ENCODE peak calls at places on chromosomes 4 and X, in four cellular contexts. One of them, this sample, is unnamed.

GRCh38 chrX:110156167-110156754 is 153.3 kb downstream of the TMEM164 start:
- DNase-seq in left lung: no peak
- DNase-seq in WERI-Rb-1: no peak
- DNase-seq in transverse colon: no peak
- DNase-seq in this sample: no peak

GRCh38 chr4:176335421-176335820 is 15.7 kb downstream of the SPCS3 start:
- DNase-seq in left lung: no peak
- DNase-seq in WERI-Rb-1: no peak
- DNase-seq in transverse colon: no peak
- DNase-seq in this sample: no peak

GRCh38 chr4:5940470-5941203 is 47.8 kb upstream of the CRMP1 start:
- DNase-seq in left lung: no peak
- DNase-seq in WERI-Rb-1: no peak
- DNase-seq in transverse colon: no peak
- DNase-seq in this sample: no peak

GRCh38 chr4:130368668-130369067 is 1272.7 kb downstream of the C4orf33 start:
- DNase-seq in left lung: no peak
- DNase-seq in WERI-Rb-1: no peak
- DNase-seq in transverse colon: no peak
- DNase-seq in this sample: no peak

GRCh38 chr4:169437299-169438047 is 166.7 kb upstream of the SH3RF1 start:
- DNase-seq in left lung: no peak
- DNase-seq in WERI-Rb-1: no peak
- DNase-seq in transverse colon: no peak
- DNase-seq in this sample: no peak

GRCh38 chr4:158710814-158711213 is 12.4 kb downstream of the PPID start:
- DNase-seq in left lung: no peak
- DNase-seq in WERI-Rb-1: no peak
- DNase-seq in transverse colon: no peak
- DNase-seq in this sample: no peak

GRCh38 chr4:144174401-144175067 is 34.0 kb upstream of the GYPA start:
- DNase-seq in left lung: no peak
- DNase-seq in WERI-Rb-1: no peak
- DNase-seq in transverse colon: no peak
- DNase-seq in this sample: no peak

GRCh38 chr4:118254368-118254767 is 98.4 kb downstream of the PRSS12 start:
- DNase-seq in left lung: no peak
- DNase-seq in WERI-Rb-1: no peak
- DNase-seq in transverse colon: no peak
- DNase-seq in this sample: no peak

GRCh38 chr4:102627831-102628523 is 126.8 kb downstream of the NFKB1 start:
- DNase-seq in left lung: no peak
- DNase-seq in WERI-Rb-1: no peak
- DNase-seq in transverse colon: no peak
- DNase-seq in this sample: no peak

GRCh38 chr4:172978848-172979247 is 189.8 kb upstream of the GALNT7 start:
- DNase-seq in left lung: no peak
- DNase-seq in WERI-Rb-1: no peak
- DNase-seq in transverse colon: no peak
- DNase-seq in this sample: no peak

GRCh38 chr4:189664693-189665250 is 275.9 kb upstream of the FRG1 start:
- DNase-seq in left lung: peak; percentile 73
- DNase-seq in WERI-Rb-1: no peak
- DNase-seq in transverse colon: no peak
- DNase-seq in this sample: no peak

GRCh38 chr4:140996757-140997156 is 136.5 kb downstream of the RNF150 start:
- DNase-seq in left lung: no peak
- DNase-seq in WERI-Rb-1: no peak
- DNase-seq in transverse colon: no peak
- DNase-seq in this sample: no peak

DNA sequence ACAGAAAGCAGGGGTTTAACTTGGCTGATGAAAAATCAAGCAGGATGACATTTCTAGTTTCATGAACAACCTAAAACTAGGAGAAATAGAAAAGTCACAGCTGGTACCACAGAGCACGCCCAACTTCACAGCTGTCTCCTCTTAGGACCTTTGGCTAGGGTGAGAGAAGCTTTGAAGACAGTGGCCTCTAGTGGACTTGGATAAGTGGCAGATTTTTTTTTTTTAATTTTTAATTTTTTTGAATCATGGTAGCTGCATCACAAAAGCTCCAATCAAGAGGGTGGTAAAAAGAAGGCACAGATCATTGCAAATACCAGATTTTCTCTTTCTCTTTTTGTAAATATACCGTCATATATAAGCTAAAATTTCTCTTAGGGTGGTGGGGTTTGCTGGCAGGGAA is 20.2 kb upstream of the MAP3K15 start:
- DNase-seq in left lung: no peak
- DNase-seq in WERI-Rb-1: no peak
- DNase-seq in transverse colon: no peak
- DNase-seq in this sample: no peak
- TF ChIP-seq CTCF in left lung: no peak
- TF ChIP-seq CTCF in WERI-Rb-1: peak; percentile 35
- TF ChIP-seq CTCF in transverse colon: no peak
- TF ChIP-seq CTCF in this sample: peak; percentile 50

DNA sequence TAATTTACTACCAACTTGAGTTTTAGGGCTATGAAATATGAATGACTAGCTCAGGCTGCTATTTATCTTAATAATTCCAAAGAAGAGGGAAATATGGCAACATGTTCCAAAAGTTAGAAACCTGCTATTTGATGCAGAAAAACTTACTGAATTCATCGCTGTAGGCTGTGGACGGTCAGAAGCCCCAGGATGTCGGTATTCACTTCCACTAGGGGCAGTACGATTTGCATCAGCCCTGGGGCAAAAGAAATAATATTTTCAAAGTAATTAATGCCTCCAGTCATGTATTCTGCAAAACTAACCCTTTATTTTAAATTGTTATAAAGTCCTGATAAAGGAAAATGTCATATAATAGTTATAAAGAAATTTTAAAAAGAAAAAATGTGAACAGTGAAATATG is 4.5 kb downstream of the PLRG1 start:
- DNase-seq in left lung: no peak
- DNase-seq in WERI-Rb-1: no peak
- DNase-seq in transverse colon: no peak
- DNase-seq in this sample: no peak
- TF ChIP-seq CTCF in left lung: no peak
- TF ChIP-seq CTCF in WERI-Rb-1: no peak
- TF ChIP-seq CTCF in transverse colon: no peak
- TF ChIP-seq CTCF in this sample: no peak

GRCh38 chr4:41256740-41257256 is at the start of gene UCHL1:
- DNase-seq in left lung: peak; percentile 71
- DNase-seq in WERI-Rb-1: peak; percentile 97
- DNase-seq in transverse colon: peak; percentile 24
- DNase-seq in this sample: peak; percentile 90

GRCh38 chr4:41257901-41258300 is 1.2 kb downstream of the UCHL1 start:
- DNase-seq in left lung: no peak
- DNase-seq in WERI-Rb-1: no peak
- DNase-seq in transverse colon: no peak
- DNase-seq in this sample: no peak

GRCh38 chr4:41257257-41257900 is 651 bp downstream of the UCHL1 start:
- DNase-seq in left lung: peak; percentile 82
- DNase-seq in WERI-Rb-1: peak; percentile 76
- DNase-seq in transverse colon: peak; percentile 64
- DNase-seq in this sample: peak; percentile 36

GRCh38 chr4:41260315-41260714 is 3.6 kb downstream of the UCHL1 start:
- DNase-seq in left lung: no peak
- DNase-seq in WERI-Rb-1: no peak
- DNase-seq in transverse colon: no peak
- DNase-seq in this sample: no peak

DNA sequence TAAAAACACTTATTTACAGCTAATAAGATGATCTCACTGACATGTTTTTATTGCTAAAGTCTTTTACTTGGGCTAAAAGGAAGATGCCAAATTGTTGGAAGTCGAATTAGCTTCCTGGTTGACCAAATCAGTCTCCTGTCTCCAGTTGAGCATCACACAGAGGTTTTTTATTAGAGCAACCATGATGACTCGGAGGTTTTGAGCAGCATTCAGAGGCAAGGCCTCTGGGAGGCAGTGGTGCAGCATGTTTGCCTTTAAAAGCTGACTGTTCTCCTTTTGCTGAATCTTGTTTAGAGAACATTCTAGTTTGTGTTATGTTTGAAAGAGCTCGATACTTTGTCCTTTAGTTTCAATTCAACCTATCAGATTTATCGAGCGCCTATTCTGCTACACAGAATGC is 2.1 kb downstream of the UCHL1 start:
- DNase-seq in left lung: no peak
- DNase-seq in WERI-Rb-1: peak; percentile 40
- DNase-seq in transverse colon: no peak
- DNase-seq in this sample: peak; percentile 26
- TF ChIP-seq CTCF in left lung: no peak
- TF ChIP-seq CTCF in WERI-Rb-1: peak; percentile 70
- TF ChIP-seq CTCF in transverse colon: no peak
- TF ChIP-seq CTCF in this sample: no peak

GRCh38 chrX:153521034-153521433 is 3.6 kb downstream of the ATP2B3 start:
- DNase-seq in left lung: no peak
- DNase-seq in WERI-Rb-1: no peak
- DNase-seq in transverse colon: no peak
- DNase-seq in this sample: peak; percentile 41
- TF ChIP-seq CTCF in left lung: no peak
- TF ChIP-seq CTCF in WERI-Rb-1: no peak
- TF ChIP-seq CTCF in transverse colon: no peak
- TF ChIP-seq CTCF in this sample: no peak

DNA sequence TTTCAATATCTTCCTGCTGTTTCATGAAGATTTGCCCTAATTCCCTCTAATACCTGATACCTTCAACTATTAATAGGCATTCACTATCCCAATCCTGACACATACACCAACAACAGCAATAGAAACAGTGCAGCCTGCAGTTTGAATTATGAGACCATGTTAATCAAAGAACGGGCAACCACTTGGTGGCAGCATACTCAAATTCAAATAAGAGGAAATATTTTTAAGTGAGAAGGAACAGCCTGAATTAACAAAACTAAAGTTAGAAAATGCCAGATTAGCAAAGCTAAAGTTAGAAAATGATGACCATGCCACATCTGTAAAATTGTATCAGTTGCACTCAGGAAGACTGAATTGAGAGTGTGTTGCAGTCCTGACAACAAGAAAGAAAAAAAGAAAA is 204.9 kb downstream of the SMARCA1 start:
- DNase-seq in left lung: no peak
- DNase-seq in WERI-Rb-1: no peak
- DNase-seq in transverse colon: no peak
- DNase-seq in this sample: no peak
- TF ChIP-seq CTCF in left lung: no peak
- TF ChIP-seq CTCF in WERI-Rb-1: peak; percentile 14
- TF ChIP-seq CTCF in transverse colon: no peak
- TF ChIP-seq CTCF in this sample: peak; percentile 34

GRCh38 chrX:53047228-53047627 is 1.4 kb upstream of the GPR173 start:
- DNase-seq in left lung: no peak
- DNase-seq in WERI-Rb-1: no peak
- DNase-seq in transverse colon: no peak
- DNase-seq in this sample: no peak
- TF ChIP-seq CTCF in left lung: no peak
- TF ChIP-seq CTCF in WERI-Rb-1: peak; percentile 13
- TF ChIP-seq CTCF in transverse colon: no peak
- TF ChIP-seq CTCF in this sample: no peak